ENCODE peak calls at places on chromosomes 4 and X, in seven cellular contexts. P is kidney; E is GM20000; S is heart right ventricle; T is tibial artery; Z is CD4-positive, alpha-beta T cell; J is neural crest cell. K is an unnamed sample.

GRCh38 chrX:16310326-16310725 is 143.0 kb downstream of the MAGEB17 start:
- DNase-seq in P (no peak), E (no peak), S (no peak), T (no peak), Z (no peak), J (no peak), K (no peak)

GRCh38 chr4:126869967-126870366 is 762.8 kb upstream of the INTU start:
- DNase-seq in P (no peak), E (no peak), S (no peak), T (no peak), Z (no peak), J (no peak), K (no peak)

GRCh38 chr4:153083447-153083921 is 120.8 kb upstream of the TRIM2 start:
- DNase-seq in P (no peak), E (peak; percentile 67), S (no peak), T (no peak), Z (peak; percentile 25), J (peak; percentile 61), K (no peak)

GRCh38 chr4:77599378-77599777 is 6.2 kb upstream of the CXCL13 start:
- DNase-seq in P (no peak), E (no peak), S (no peak), T (no peak), Z (no peak), J (peak; percentile 4), K (no peak)

GRCh38 chr4:29908276-29908675 is 811.9 kb upstream of the PCDH7 start:
- DNase-seq in P (no peak), E (no peak), S (no peak), T (no peak), Z (no peak), J (no peak), K (no peak)

GRCh38 chrX:71366674-71367256 is 608 bp downstream of the TAF1 start:
- DNase-seq in P (no peak), E (peak; percentile 4), S (peak; percentile 14), T (no peak), Z (peak; percentile 14), J (no peak), K (no peak)

GRCh38 chr4:55038176-55038890 is 87.1 kb downstream of the KDR start:
- DNase-seq in P (no peak), E (no peak), S (peak; percentile 18), T (peak; percentile 71), Z (no peak), J (no peak), K (no peak)

GRCh38 chr4:82268050-82268825 is 105.6 kb downstream of the HNRNPD start:
- DNase-seq in P (no peak), E (peak; percentile 58), S (peak; percentile 23), T (no peak), Z (peak; percentile 22), J (peak; percentile 44), K (peak; percentile 61)

GRCh38 chrX:45449982-45450381 is 249.3 kb upstream of the DIPK2B start:
- DNase-seq in P (no peak), E (no peak), S (no peak), T (no peak), Z (no peak), J (no peak), K (no peak)

GRCh38 chrX:49995021-49995731 is 72.8 kb downstream of the CLCN5 start:
- DNase-seq in P (no peak), E (no peak), S (no peak), T (no peak), Z (no peak), J (no peak), K (no peak)

GRCh38 chr4:54226399-54227260 is 2.5 kb upstream of the PDGFRA start:
- DNase-seq in P (peak; percentile 92), E (peak; percentile 16), S (peak; percentile 70), T (peak; percentile 84), Z (no peak), J (no peak), K (no peak)

GRCh38 chrX:10990418-10990817 is 120.7 kb upstream of the HCCS start:
- DNase-seq in P (no peak), E (no peak), S (no peak), T (no peak), Z (no peak), J (no peak), K (no peak)

GRCh38 chr4:146105464-146105863 is 70.1 kb upstream of the LSM6 start:
- DNase-seq in P (no peak), E (no peak), S (no peak), T (no peak), Z (no peak), J (no peak), K (peak; percentile 60)
- TF ChIP-seq CTCF in P (no peak), E (no peak), S (no peak), T (no peak), Z (no peak), J (no peak), K (no peak)

GRCh38 chr4:2354127-2354526 is 64.3 kb downstream of the ZFYVE28 start:
- DNase-seq in P (peak; percentile 49), E (no peak), S (no peak), T (peak; percentile 11), Z (peak; percentile 20), J (no peak), K (no peak)
- TF ChIP-seq CTCF in P (no peak), E (no peak), S (no peak), T (no peak), Z (peak; percentile 45), J (peak; percentile 24), K (no peak)

GRCh38 chr4:151957163-151957562 is 196.4 kb upstream of the GATB start:
- DNase-seq in P (no peak), E (no peak), S (peak; percentile 16), T (no peak), Z (no peak), J (peak; percentile 6), K (no peak)
- TF ChIP-seq CTCF in P (no peak), E (no peak), S (no peak), T (no peak), Z (no peak), J (peak; percentile 25), K (no peak)

DNA sequence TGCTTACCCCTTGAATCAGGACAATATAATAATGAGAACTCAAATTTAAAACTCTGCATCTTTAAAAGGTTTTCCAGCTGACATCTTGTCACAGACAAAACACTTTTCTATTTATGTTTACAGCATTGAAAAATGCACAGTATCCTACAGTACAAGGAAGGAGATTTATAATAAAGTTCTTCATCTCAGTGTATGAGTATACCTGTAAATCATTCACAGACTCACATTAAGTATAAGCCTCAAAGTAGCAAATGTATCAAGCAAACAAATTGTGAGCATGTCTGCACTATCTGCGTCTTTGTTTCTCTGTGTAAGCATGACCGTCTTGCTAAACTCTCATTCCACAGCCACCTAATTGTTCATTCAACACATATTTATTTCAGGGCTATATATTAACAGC is 52.8 kb downstream of the PPP1R2C start:
- DNase-seq in P (no peak), E (no peak), S (no peak), T (no peak), Z (no peak), J (no peak), K (no peak)
- TF ChIP-seq CTCF in P (no peak), E (no peak), S (no peak), T (no peak), Z (no peak), J (no peak), K (no peak)

GRCh38 chr4:171650543-171650942 is 162.7 kb upstream of the GALNTL6 start:
- DNase-seq in P (no peak), E (peak; percentile 26), S (no peak), T (no peak), Z (no peak), J (peak; percentile 20), K (no peak)
- TF ChIP-seq CTCF in P (no peak), E (peak; percentile 16), S (no peak), T (no peak), Z (no peak), J (no peak), K (no peak)

GRCh38 chr4:11423465-11423864 is 5.2 kb downstream of the HS3ST1 start:
- DNase-seq in P (no peak), E (no peak), S (no peak), T (no peak), Z (no peak), J (no peak), K (no peak)

GRCh38 chr4:11426003-11426402 is 2.7 kb downstream of the HS3ST1 start:
- DNase-seq in P (no peak), E (no peak), S (no peak), T (no peak), Z (no peak), J (no peak), K (no peak)

GRCh38 chr4:11426716-11427115 is 2.0 kb downstream of the HS3ST1 start:
- DNase-seq in P (no peak), E (no peak), S (no peak), T (no peak), Z (no peak), J (no peak), K (no peak)

GRCh38 chr4:11424896-11425295 is 3.8 kb downstream of the HS3ST1 start:
- DNase-seq in P (no peak), E (no peak), S (no peak), T (no peak), Z (no peak), J (no peak), K (no peak)

GRCh38 chr4:11424000-11424399 is 4.7 kb downstream of the HS3ST1 start:
- DNase-seq in P (peak; percentile 60), E (peak; percentile 67), S (no peak), T (no peak), Z (no peak), J (peak; percentile 36), K (no peak)
- TF ChIP-seq CTCF in P (peak; percentile 8), E (peak; percentile 52), S (no peak), T (peak; percentile 18), Z (peak; percentile 42), J (peak; percentile 72), K (peak; percentile 57)

GRCh38 chr4:17761062-17761461 is 20.4 kb downstream of the FAM184B start:
- DNase-seq in P (no peak), E (no peak), S (no peak), T (no peak), Z (no peak), J (no peak), K (no peak)

GRCh38 chr4:17760602-17761001 is 20.8 kb downstream of the FAM184B start:
- DNase-seq in P (no peak), E (no peak), S (no peak), T (no peak), Z (no peak), J (no peak), K (no peak)

GRCh38 chr4:17763931-17764330 is 17.5 kb downstream of the FAM184B start:
- DNase-seq in P (no peak), E (no peak), S (no peak), T (no peak), Z (no peak), J (no peak), K (no peak)

GRCh38 chr4:17763352-17763890 is 18.0 kb downstream of the FAM184B start:
- DNase-seq in P (no peak), E (no peak), S (no peak), T (no peak), Z (no peak), J (no peak), K (no peak)

GRCh38 chr4:17762705-17763104 is 18.7 kb downstream of the FAM184B start:
- DNase-seq in P (no peak), E (no peak), S (no peak), T (no peak), Z (no peak), J (no peak), K (no peak)
- TF ChIP-seq CTCF in P (peak; percentile 4), E (no peak), S (no peak), T (no peak), Z (no peak), J (no peak), K (no peak)

GRCh38 chrX:19649227-19650009 is 134.1 kb upstream of the MAP3K15 start:
- DNase-seq in P (no peak), E (no peak), S (no peak), T (no peak), Z (no peak), J (no peak), K (no peak)
- TF ChIP-seq CTCF in P (no peak), E (no peak), S (no peak), T (no peak), Z (no peak), J (no peak), K (no peak)